ENCODE peak calls at places on chromosomes 3 and 15, in eight cellular contexts. M is Peyer's patch, F is progenitor cell of endocrine pancreas, I is suprapubic skin, U is esophagus muscularis mucosa, D is astrocyte of the cerebellum, R is fibroblast of pulmonary artery, Y is nephron progenitor cell. Z is an unnamed sample.

GRCh38 chr15:23690015-23690414 is 2.9 kb upstream of the NDN start:
- DNase-seq in F (no peak), U (no peak), Y (no peak), I (no peak), R (no peak), M (no peak), D (no peak), Z (no peak)

GRCh38 chr3:109731639-109732473 is 394.5 kb upstream of the DPPA4 start:
- DNase-seq in R (peak), Y (peak), M (no peak), U (no peak), I (no peak), F (peak), D (peak), Z (no peak)

GRCh38 chr3:69006083-69006482 is 7.4 kb downstream of the EOGT start:
- DNase-seq in F (no peak), Y (no peak), M (no peak), D (no peak), R (no peak), I (no peak), U (no peak), Z (no peak)

GRCh38 chr3:171142985-171143384 is 116.5 kb upstream of the SLC2A2 start:
- DNase-seq in I (no peak), F (no peak), M (no peak), U (no peak), D (peak), Y (no peak), R (peak), Z (no peak)

GRCh38 chr15:87528873-87529272 is 727.7 kb downstream of the NTRK3 start:
- DNase-seq in M (no peak), R (no peak), Y (no peak), F (no peak), U (no peak), D (no peak), I (no peak), Z (no peak)

GRCh38 chr15:60379466-60380274 is 18.1 kb downstream of the ANXA2 start:
- DNase-seq in F (no peak), Y (no peak), R (peak), U (no peak), I (no peak), D (peak), M (no peak), Z (no peak)

GRCh38 chr15:92715753-92716152 is 60.2 kb upstream of the FAM174B start:
- DNase-seq in M (no peak), F (no peak), I (no peak), U (no peak), D (peak), Y (peak), R (peak), Z (no peak)

GRCh38 chr15:38252481-38253311 is at the start of gene SPRED1:
- DNase-seq in F (peak), Y (peak), I (peak), R (peak), M (peak), U (no peak), D (no peak), Z (no peak)

GRCh38 chr3:42204867-42205599 is 61.0 kb downstream of the CCK start:
- DNase-seq in Y (no peak), M (no peak), R (no peak), U (no peak), D (no peak), I (no peak), F (no peak), Z (no peak)

GRCh38 chr15:68418611-68419161 is 13.3 kb downstream of the ITGA11 start:
- DNase-seq in Y (no peak), M (peak), U (peak), F (no peak), D (peak), R (peak), I (no peak), Z (no peak)

GRCh38 chr15:101428758-101429157 is 60.7 kb downstream of the PCSK6 start:
- DNase-seq in U (no peak), Y (no peak), F (no peak), I (no peak), M (no peak), D (no peak), R (no peak), Z (no peak)

GRCh38 chr3:46903341-46904302 is 26.1 kb downstream of the PTH1R start:
- DNase-seq in D (no peak), U (no peak), F (no peak), I (peak), M (peak), Y (no peak), R (peak), Z (no peak)

GRCh38 chr3:113287818-113288648 is 76.7 kb downstream of the BOC start:
- DNase-seq in M (no peak), I (no peak), D (peak), Y (peak), U (no peak), F (peak), R (peak), Z (no peak)

GRCh38 chr15:84981711-84982300 is at the start of gene PDE8A:
- DNase-seq in Y (peak), U (no peak), D (no peak), F (peak), M (peak), I (peak), R (peak), Z (no peak)

GRCh38 chr3:159788291-159788690 is 200.3 kb upstream of the IL12A start:
- DNase-seq in I (no peak), F (no peak), M (no peak), D (peak), U (no peak), Y (no peak), R (no peak), Z (no peak)
- TF ChIP-seq CTCF in I (no peak), F (no peak), M (no peak), D (no peak), U (no peak), Y (no peak), R (no peak), Z (no peak)

GRCh38 chr3:21446027-21446426 is 305.0 kb downstream of the ZNF385D start:
- DNase-seq in M (no peak), I (no peak), Y (no peak), D (no peak), R (no peak), F (no peak), U (no peak), Z (no peak)
- TF ChIP-seq CTCF in M (no peak), I (no peak), Y (no peak), D (no peak), R (no peak), F (no peak), U (no peak), Z (no peak)

GRCh38 chr3:170062769-170063168 is 25.0 kb downstream of the GPR160 start:
- DNase-seq in R (no peak), U (no peak), M (no peak), D (no peak), F (no peak), Y (no peak), I (no peak), Z (no peak)
- TF ChIP-seq CTCF in R (no peak), U (no peak), M (no peak), D (no peak), F (no peak), Y (no peak), I (no peak), Z (no peak)

DNA sequence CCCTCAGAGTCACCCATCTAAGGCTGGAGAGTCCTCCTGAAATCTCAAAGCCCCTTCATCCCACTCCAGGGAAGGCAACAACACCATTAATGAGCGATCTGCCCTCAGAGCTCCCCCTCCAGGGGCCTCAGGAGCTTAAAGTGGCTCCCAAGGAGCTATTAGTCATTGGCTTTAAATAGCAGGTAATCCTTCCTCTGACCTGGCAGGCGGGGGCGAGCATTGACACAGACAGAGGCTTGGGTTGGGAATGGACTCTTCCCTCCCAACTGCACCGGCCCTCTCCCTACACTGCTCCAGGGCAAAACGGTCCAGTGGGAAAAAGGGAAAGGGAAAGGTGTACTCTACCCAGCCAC is 1.4 kb downstream of the MFGE8 start:
- DNase-seq in R (no peak), M (no peak), F (no peak), I (no peak), D (no peak), Y (no peak), U (no peak), Z (no peak)
- TF ChIP-seq CTCF in R (no peak), M (no peak), F (peak), I (no peak), D (no peak), Y (no peak), U (no peak), Z (no peak)

GRCh38 chr15:48406911-48407310 is 75.7 kb downstream of the DUT start:
- DNase-seq in R (no peak), U (no peak), Y (no peak), I (no peak), F (no peak), D (no peak), M (no peak), Z (no peak)
- TF ChIP-seq CTCF in R (peak), U (peak), Y (no peak), I (no peak), F (peak), D (peak), M (no peak), Z (no peak)

DNA sequence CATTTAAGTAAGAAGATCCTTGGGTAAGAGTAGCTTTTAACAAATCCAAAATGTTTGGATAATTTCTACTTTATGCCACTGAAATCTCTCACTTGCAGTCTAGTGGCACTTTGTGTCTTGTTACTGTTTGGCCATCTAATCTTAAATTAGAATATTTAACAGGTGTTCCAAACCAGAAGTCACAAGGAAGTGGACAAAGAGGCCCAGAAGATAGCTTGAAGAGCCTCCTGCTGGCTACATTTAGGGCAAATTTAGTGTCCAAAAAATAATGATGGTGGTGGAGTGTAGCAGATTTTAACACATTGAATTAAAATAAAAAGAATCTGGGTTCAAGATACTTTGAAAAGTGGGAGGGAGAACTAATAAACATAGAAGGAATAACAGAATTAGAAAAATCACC is 172.2 kb downstream of the GHSR start:
- DNase-seq in I (no peak), R (no peak), F (no peak), Y (no peak), D (no peak), M (no peak), U (no peak), Z (no peak)
- TF ChIP-seq CTCF in I (no peak), R (peak), F (no peak), Y (no peak), D (no peak), M (no peak), U (peak), Z (no peak)

DNA sequence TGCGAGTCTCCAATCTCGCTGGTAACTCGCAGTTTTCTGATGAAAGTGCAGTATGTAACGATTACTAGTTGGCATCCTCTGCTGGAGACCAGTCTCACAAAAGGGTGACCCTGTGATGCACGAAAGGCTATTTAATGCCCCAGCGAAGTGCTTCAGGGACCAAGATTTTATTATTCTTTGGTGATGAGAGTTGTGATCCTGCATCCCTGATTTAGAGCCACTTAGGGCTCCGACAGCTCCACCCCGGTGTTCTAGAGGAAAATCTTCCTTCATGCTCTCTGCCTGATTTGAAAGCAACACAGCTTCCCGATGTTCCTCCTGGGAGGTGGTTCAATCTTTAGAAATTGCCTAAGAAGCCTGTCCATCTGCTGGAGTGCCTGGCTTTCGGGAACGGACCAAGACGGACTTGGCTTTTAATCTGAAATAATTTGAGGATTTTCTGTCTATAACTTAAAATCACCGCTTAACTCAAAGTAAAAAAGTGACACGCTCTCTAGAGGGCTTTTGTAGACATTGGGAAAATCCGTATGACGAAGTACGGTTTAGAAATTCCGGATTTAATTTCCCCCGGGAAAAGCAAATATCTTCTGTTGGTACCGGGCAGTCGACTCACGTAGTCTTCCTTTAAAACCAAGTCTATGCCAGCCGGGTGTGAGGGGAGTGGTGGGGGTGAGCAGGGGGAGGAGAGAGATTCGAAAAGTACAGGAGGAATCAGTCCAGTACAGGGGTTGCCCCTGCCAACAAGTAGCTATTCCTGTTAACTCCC is 990 bp upstream of the ALCAM start:
- DNase-seq in M (no peak), F (no peak), D (no peak), U (no peak), Y (peak), I (peak), R (peak), Z (no peak)
- TF ChIP-seq CTCF in M (no peak), F (no peak), D (peak), U (no peak), Y (no peak), I (no peak), R (no peak), Z (no peak)

DNA sequence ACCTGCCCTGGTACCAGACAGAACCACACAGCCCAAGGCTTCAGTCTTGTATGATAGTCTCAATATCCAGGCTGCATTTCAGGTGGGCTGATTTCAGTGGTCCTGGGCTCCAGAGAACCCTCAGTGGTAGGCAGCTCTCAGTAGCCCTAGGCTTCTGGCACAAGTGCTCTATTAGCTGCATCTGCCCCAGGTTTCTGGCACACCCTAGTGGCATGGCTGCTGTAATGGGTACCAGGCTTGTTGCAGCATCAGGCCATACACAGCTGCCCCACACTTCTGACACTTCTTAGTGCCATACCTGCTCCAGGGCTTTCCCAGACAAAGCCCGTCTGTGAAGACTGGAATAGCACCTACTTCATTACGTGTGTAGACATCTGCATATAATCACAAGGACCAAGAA is 1062.2 kb upstream of the EPHA6 start:
- DNase-seq in F (no peak), R (no peak), M (no peak), U (no peak), I (no peak), D (no peak), Y (no peak), Z (no peak)
- TF ChIP-seq CTCF in F (no peak), R (no peak), M (no peak), U (no peak), I (no peak), D (no peak), Y (no peak), Z (no peak)

Z was measured in D721Med.